ENCODE peak calls at places on chromosomes 5 and 9, in four cellular contexts. G, R, L and U are unnamed samples.

GRCh38 chr5:61653802-61654580 is 321.9 kb downstream of the ZSWIM6 start:
- DNase-seq in L (no peak), R (no peak), G (no peak), U (no peak)

GRCh38 chr5:76737131-76737556 is 21.2 kb downstream of the F2R start:
- DNase-seq in R (no peak), G (no peak), L (no peak), U (no peak)

GRCh38 chr9:80592413-80592812 is 1020.6 kb downstream of the TLE4 start:
- DNase-seq in L (no peak), R (no peak), G (no peak), U (no peak)

GRCh38 chr9:125241863-125242739 is 958 bp upstream of the HSPA5 start:
- DNase-seq in L (peak), R (no peak), G (peak), U (no peak)

GRCh38 chr5:174145821-174146220 is 100.3 kb downstream of the NSG2 start:
- DNase-seq in L (no peak), R (peak), G (no peak), U (no peak)

GRCh38 chr9:81389569-81389993 is 299.8 kb downstream of the TLE1 start:
- DNase-seq in L (no peak), R (no peak), G (no peak), U (peak)

GRCh38 chr9:113579270-113580040 is 115.9 kb downstream of the RGS3 start:
- DNase-seq in G (peak), L (peak), R (no peak), U (peak)

GRCh38 chr5:52710310-52710971 is 77.3 kb upstream of the ITGA1 start:
- DNase-seq in R (no peak), G (no peak), L (no peak), U (no peak)

GRCh38 chr5:23164971-23165370 is 311.8 kb upstream of the CDH12 start:
- DNase-seq in L (no peak), R (no peak), G (no peak), U (no peak)

GRCh38 chr5:76838481-76839261 is 11.1 kb upstream of the S100Z start:
- DNase-seq in L (no peak), G (no peak), R (no peak), U (peak)

GRCh38 chr5:146048994-146049703 is 56.2 kb downstream of the PLAC8L1 start:
- DNase-seq in L (no peak), G (peak), R (peak), U (peak)

GRCh38 chr5:98307811-98308210 is 465.7 kb upstream of the RGMB start:
- DNase-seq in G (no peak), R (no peak), L (no peak), U (peak)

GRCh38 chr5:107217721-107218130 is 453.0 kb downstream of the EFNA5 start:
- DNase-seq in G (no peak), L (peak), R (no peak), U (no peak)

GRCh38 chr9:31519011-31519410 is 865.4 kb upstream of the ACO1 start:
- DNase-seq in G (no peak), R (no peak), L (peak), U (no peak)

GRCh38 chr9:37002413-37003217 is 31.5 kb downstream of the PAX5 start:
- DNase-seq in R (no peak), L (no peak), G (no peak), U (no peak)

GRCh38 chr9:33167949-33168535 is 906 bp upstream of the B4GALT1 start:
- DNase-seq in G (no peak), L (peak), R (no peak), U (no peak)

GRCh38 chr5:173812811-173813550 is 75.2 kb upstream of the CPEB4 start:
- DNase-seq in G (no peak), R (no peak), L (no peak), U (no peak)

GRCh38 chr9:133509179-133510083 is 15.3 kb downstream of the MYMK start:
- DNase-seq in R (no peak), L (no peak), G (no peak), U (no peak)

GRCh38 chr9:71073494-71073893 is 47.9 kb downstream of the TRPM3 start:
- DNase-seq in G (no peak), R (no peak), L (no peak), U (no peak)

GRCh38 chr5:53936481-53937352 is 373.7 kb downstream of the ARL15 start:
- DNase-seq in G (no peak), L (no peak), R (no peak), U (no peak)

GRCh38 chr5:150112211-150113046 is 26.1 kb upstream of the CSF1R start:
- DNase-seq in G (no peak), L (peak), R (peak), U (peak)

GRCh38 chr9:87198716-87199115 is 251.4 kb upstream of the GAS1 start:
- DNase-seq in R (no peak), L (no peak), G (no peak), U (no peak)

GRCh38 chr9:121599186-121599871 is 52.1 kb upstream of the DAB2IP start:
- DNase-seq in G (no peak), L (peak), R (peak), U (no peak)

GRCh38 chr5:74420220-74420619 is 220.3 kb downstream of the ENC1 start:
- DNase-seq in G (no peak), L (no peak), R (no peak), U (no peak)

GRCh38 chr5:113378960-113379541 is 55.7 kb downstream of the TSSK1B start:
- DNase-seq in G (peak), L (no peak), R (peak), U (peak)

DNA sequence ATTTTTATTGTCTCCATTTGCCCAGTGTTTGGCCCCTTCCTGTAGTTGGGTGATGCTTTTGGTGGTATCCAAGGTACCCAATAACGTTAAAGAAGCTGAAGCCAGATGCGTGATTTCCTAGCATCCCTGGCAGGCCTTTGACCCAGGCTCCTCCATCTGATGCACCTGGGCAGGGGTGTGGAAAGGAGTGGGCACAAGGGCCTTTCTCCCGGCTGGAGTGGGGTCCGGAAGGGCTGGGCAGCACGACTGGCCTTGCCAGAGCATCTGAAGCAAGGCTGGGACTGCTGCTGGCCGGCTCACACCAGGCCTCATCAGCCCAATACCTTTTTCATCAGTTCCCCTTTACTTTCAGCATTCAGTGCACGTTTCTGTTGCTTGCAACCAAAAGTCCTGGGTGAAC is 220.2 kb downstream of the FANCC start:
- DNase-seq in R (no peak), L (no peak), G (no peak), U (no peak)
- H3K27ac ChIP-seq in R (no peak), L (no peak), G (no peak), U (no peak)

GRCh38 chr9:114924327-114924726 is 6.1 kb downstream of the TNFSF8 start:
- DNase-seq in G (no peak), R (no peak), L (no peak), U (no peak)
- H3K27ac ChIP-seq in G (no peak), R (no peak), L (no peak), U (no peak)

GRCh38 chr5:153831976-153832375 is 206.7 kb downstream of the FAM114A2 start:
- DNase-seq in R (no peak), L (no peak), G (peak), U (peak)

GRCh38 chr5:153824909-153825308 is 213.8 kb downstream of the FAM114A2 start:
- DNase-seq in G (no peak), L (no peak), R (no peak), U (no peak)

GRCh38 chr5:153827407-153827806 is 211.3 kb downstream of the FAM114A2 start:
- DNase-seq in L (no peak), G (peak), R (no peak), U (no peak)
- H3K27ac ChIP-seq in L (no peak), G (no peak), R (no peak), U (no peak)

DNA sequence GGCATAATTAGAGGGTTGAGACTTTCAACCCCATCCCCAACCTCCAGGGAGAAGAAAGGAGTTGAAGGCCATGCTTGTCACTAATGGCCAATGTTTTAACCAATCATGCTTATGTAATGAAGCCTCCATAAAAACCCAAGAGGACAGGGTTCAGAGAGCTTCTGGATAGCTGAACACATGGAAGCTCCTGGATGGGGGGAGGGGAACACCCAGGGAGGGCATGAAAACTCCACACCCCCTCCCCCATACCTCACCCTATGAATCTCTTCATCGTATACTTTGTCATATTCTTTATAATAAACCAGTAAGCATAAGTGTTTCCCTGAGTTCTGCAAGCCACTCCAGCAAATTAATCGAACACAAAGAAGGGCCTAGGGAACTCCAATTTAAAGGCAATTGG is 81.7 kb downstream of the ALDH7A1 start:
- DNase-seq in R (no peak), L (no peak), G (no peak), U (no peak)
- H3K27ac ChIP-seq in R (no peak), L (no peak), G (no peak), U (peak)

GRCh38 chr9:94139672-94140417 is 55.6 kb downstream of the PTPDC1 start:
- DNase-seq in R (no peak), L (peak), G (no peak), U (peak)
- H3K27ac ChIP-seq in R (no peak), L (peak), G (no peak), U (peak)

GRCh38 chr5:96952946-96953730 is 17.3 kb downstream of the LNPEP start:
- DNase-seq in L (no peak), G (no peak), R (no peak), U (no peak)
- H3K27ac ChIP-seq in L (no peak), G (no peak), R (no peak), U (no peak)